ENCODE peak calls at places on chromosomes 16 and 17, in seven cellular contexts. W is HFF-Myc, L is prostate gland, M is HL-60, P is fibroblast of lung, A is tibial nerve, J is uterus. S is an unnamed sample.

GRCh38 chr16:58509256-58510096 is 5.8 kb upstream of the SETD6 start:
- DNase-seq in W (no peak), M (no peak), L (peak), P (no peak), A (no peak), J (no peak), S (no peak)

GRCh38 chr17:1147664-1148063 is 32.1 kb downstream of the ABR start:
- DNase-seq in J (no peak), L (peak), P (peak), A (no peak), M (no peak), W (no peak), S (no peak)

GRCh38 chr16:12412252-12412651 is 391.4 kb downstream of the CPPED1 start:
- DNase-seq in L (no peak), A (no peak), P (no peak), J (no peak), W (no peak), M (no peak), S (no peak)

GRCh38 chr17:19487009-19487600 is 46.5 kb upstream of the SLC47A1 start:
- DNase-seq in A (no peak), L (no peak), M (no peak), P (no peak), W (no peak), J (no peak), S (no peak)

GRCh38 chr17:17495448-17496188 is 577 bp downstream of the RASD1 start:
- DNase-seq in M (no peak), A (no peak), P (peak), L (peak), W (no peak), J (peak), S (no peak)

GRCh38 chr17:75594499-75595283 is 7.1 kb downstream of the MYO15B start:
- DNase-seq in J (no peak), L (no peak), W (no peak), M (no peak), P (no peak), A (no peak), S (no peak)

GRCh38 chr17:49576121-49576905 is 642 bp downstream of the NXPH3 start:
- DNase-seq in M (no peak), A (no peak), J (peak), W (no peak), P (peak), L (no peak), S (peak)

GRCh38 chr16:88435437-88436355 is 17.4 kb upstream of the ZFPM1 start:
- DNase-seq in P (no peak), L (no peak), A (no peak), J (no peak), M (no peak), W (no peak), S (no peak)

GRCh38 chr17:71071837-71072236 is 902.5 kb downstream of the KCNJ2 start:
- DNase-seq in L (no peak), W (peak), A (no peak), J (no peak), M (no peak), P (peak), S (no peak)

GRCh38 chr17:3965123-3965800 is 1.0 kb upstream of the ATP2A3 start:
- DNase-seq in J (no peak), L (peak), P (peak), W (no peak), A (peak), M (no peak), S (peak)

GRCh38 chr16:68272501-68273209 is 8.3 kb downstream of the SLC7A6 start:
- DNase-seq in P (no peak), L (peak), W (no peak), A (no peak), J (no peak), M (no peak), S (no peak)

GRCh38 chr17:74368341-74369152 is 1.2 kb downstream of the GPR142 start:
- DNase-seq in L (peak), A (peak), P (peak), J (peak), M (no peak), W (peak), S (peak)

GRCh38 chr17:60473788-60474187 is 51.5 kb downstream of the CHCT1 start:
- DNase-seq in M (no peak), A (no peak), P (no peak), W (peak), J (no peak), L (no peak), S (no peak)

GRCh38 chr17:7590743-7591142 is 849 bp upstream of the SOX15 start:
- DNase-seq in J (no peak), W (no peak), A (no peak), P (peak), M (no peak), L (no peak), S (no peak)

GRCh38 chr17:37802061-37802460 is 57.2 kb upstream of the HNF1B start:
- DNase-seq in M (no peak), J (no peak), W (no peak), L (no peak), P (peak), A (no peak), S (no peak)

GRCh38 chr17:35167046-35167445 is 19.4 kb downstream of the UNC45B start:
- DNase-seq in J (no peak), W (no peak), L (no peak), P (no peak), M (no peak), A (no peak), S (no peak)

GRCh38 chr17:66098040-66098439 is 93.9 kb downstream of the CEP112 start:
- DNase-seq in L (no peak), P (peak), A (no peak), J (no peak), W (no peak), M (no peak), S (no peak)

GRCh38 chr16:14409563-14409962 is 220.5 kb downstream of the PARN start:
- DNase-seq in L (no peak), J (peak), W (peak), M (no peak), A (peak), P (peak), S (no peak)

GRCh38 chr16:30896203-30896889 is at the start of gene CTF1:
- DNase-seq in P (peak), M (no peak), W (peak), J (peak), A (peak), L (peak), S (peak)

GRCh38 chr17:79862259-79862658 is 23.0 kb upstream of the CBX4 start:
- DNase-seq in P (no peak), J (no peak), A (no peak), L (no peak), M (no peak), W (no peak), S (no peak)

GRCh38 chr16:1959269-1960039 is at the start of gene NDUFB10:
- DNase-seq in P (peak), M (peak), W (peak), J (peak), A (peak), L (peak), S (peak)

GRCh38 chr17:48997827-48998556 is 807 bp downstream of the IGF2BP1 start:
- DNase-seq in W (no peak), A (no peak), L (no peak), M (no peak), J (no peak), P (peak), S (no peak)

GRCh38 chr16:77584205-77584859 is 138.0 kb upstream of the NUDT7 start:
- DNase-seq in W (peak), P (peak), M (peak), L (peak), A (no peak), J (peak), S (no peak)

GRCh38 chr17:78442648-78443128 is 64.2 kb downstream of the PGS1 start:
- DNase-seq in J (peak), L (no peak), P (no peak), A (peak), M (peak), W (no peak), S (peak)

GRCh38 chr17:29613371-29613837 is 9.3 kb downstream of the CORO6 start:
- DNase-seq in A (peak), J (peak), W (no peak), P (peak), M (no peak), L (peak), S (peak)

GRCh38 chr17:41535764-41536481 is 7.8 kb upstream of the KRT19 start:
- DNase-seq in W (no peak), A (no peak), L (peak), M (no peak), J (no peak), P (no peak), S (no peak)

GRCh38 chr17:58153046-58153445 is 4.9 kb downstream of the OR4D1 start:
- DNase-seq in P (no peak), L (no peak), W (no peak), A (no peak), J (no peak), M (no peak), S (no peak)

GRCh38 chr17:5203178-5203907 is 11.7 kb upstream of the ZNF594 start:
- DNase-seq in W (no peak), L (no peak), A (no peak), M (no peak), P (peak), J (no peak), S (no peak)

GRCh38 chr17:74943808-74944522 is 8.3 kb downstream of the OTOP3 start:
- DNase-seq in W (no peak), A (no peak), J (no peak), P (no peak), M (no peak), L (no peak), S (no peak)

GRCh38 chr17:81735181-81736102 is 23.4 kb downstream of the SLC25A10 start:
- DNase-seq in A (no peak), P (peak), J (no peak), W (no peak), M (peak), L (peak), S (no peak)

GRCh38 chr16:27347930-27348685 is 34.3 kb downstream of the IL4R start:
- DNase-seq in M (no peak), A (no peak), J (no peak), P (no peak), L (no peak), W (no peak), S (no peak)

GRCh38 chr16:48537909-48538745 is 71.9 kb downstream of the N4BP1 start:
- DNase-seq in P (no peak), L (peak), W (no peak), J (peak), A (no peak), M (no peak), S (peak)

DNA sequence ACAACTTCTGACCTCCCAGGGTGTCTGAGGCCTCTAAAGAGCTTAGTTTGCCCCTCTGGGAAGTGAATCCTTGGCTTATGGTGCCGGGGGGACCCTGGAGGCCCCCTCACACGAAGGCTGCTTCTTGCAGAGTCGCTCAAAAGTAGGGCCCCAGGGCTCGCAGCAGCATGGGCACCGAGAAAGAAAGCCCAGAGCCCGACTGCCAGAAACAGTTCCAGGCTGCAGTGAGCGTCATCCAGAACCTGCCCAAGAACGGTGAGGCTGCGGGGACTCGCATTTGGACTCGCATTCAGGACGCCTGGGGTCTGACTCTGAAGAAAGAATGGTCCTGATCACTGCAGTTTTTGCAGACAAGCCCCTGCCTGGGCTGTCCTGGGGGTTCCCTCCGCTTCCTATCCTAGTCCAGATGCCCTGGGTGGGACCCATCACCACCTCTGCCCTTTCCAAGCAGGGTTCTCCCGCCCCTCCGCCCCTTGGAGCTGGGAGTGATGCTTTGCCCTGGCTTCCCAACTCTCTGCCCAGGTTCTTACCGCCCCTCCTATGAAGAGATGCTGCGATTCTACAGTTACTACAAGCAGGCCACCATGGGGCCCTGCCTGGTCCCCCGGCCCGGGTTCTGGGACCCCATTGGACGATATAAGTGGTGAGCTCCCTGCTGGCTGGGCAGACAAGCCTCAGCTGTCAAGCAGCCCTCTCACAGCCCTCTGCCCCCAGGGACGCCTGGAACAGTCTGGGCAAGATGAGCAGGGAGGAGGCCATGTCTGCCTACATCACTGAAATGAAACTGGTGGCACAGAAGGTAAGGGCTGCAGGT is 698 bp downstream of the ACBD4 start:
- DNase-seq in A (no peak), L (no peak), P (no peak), W (no peak), M (no peak), J (no peak), S (peak)
- TF ChIP-seq CTCF in A (no peak), L (no peak), P (no peak), W (no peak), M (no peak), J (no peak), S (no peak)

DNA sequence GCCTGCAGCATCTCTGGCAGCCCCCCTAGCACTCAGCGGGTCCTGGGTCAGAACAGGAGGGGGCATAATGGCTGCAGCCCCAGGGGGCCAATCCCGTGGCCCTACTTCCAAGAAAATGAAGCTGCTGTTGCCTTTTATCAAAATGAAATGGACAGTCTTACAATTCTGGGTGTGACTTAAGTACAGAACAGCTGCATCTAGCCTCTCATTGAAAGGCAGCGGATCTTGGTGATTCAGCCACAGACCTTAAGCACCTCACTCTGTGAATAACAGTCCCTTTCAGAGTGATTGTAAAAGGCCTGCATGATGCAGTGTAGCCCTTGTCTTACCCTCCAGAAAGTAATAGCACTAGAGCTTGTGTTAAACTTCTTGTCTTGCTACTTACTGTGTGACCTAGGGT is 11.5 kb upstream of the UMOD start:
- DNase-seq in M (no peak), J (no peak), L (no peak), A (no peak), W (no peak), P (no peak), S (no peak)
- H3K4me3 ChIP-seq in M (no peak), J (no peak), L (no peak), A (no peak), W (no peak), P (no peak), S (no peak)

GRCh38 chr17:2511462-2512369 is at the start of gene METTL16:
- DNase-seq in W (peak), J (peak), M (peak), L (peak), P (peak), A (peak), S (peak)

GRCh38 chr17:2508035-2508434 is 3.7 kb downstream of the METTL16 start:
- DNase-seq in L (no peak), J (no peak), P (no peak), M (no peak), W (no peak), A (no peak), S (no peak)

GRCh38 chr17:2510559-2510958 is 1.1 kb downstream of the METTL16 start:
- DNase-seq in W (no peak), L (no peak), P (no peak), J (no peak), A (no peak), M (no peak), S (no peak)

GRCh38 chr17:2511138-2511461 is 588 bp downstream of the METTL16 start:
- DNase-seq in L (no peak), P (no peak), A (no peak), W (no peak), J (no peak), M (no peak), S (no peak)
- TF ChIP-seq CTCF in L (no peak), P (no peak), A (no peak), W (no peak), J (no peak), M (no peak), S (no peak)

DNA sequence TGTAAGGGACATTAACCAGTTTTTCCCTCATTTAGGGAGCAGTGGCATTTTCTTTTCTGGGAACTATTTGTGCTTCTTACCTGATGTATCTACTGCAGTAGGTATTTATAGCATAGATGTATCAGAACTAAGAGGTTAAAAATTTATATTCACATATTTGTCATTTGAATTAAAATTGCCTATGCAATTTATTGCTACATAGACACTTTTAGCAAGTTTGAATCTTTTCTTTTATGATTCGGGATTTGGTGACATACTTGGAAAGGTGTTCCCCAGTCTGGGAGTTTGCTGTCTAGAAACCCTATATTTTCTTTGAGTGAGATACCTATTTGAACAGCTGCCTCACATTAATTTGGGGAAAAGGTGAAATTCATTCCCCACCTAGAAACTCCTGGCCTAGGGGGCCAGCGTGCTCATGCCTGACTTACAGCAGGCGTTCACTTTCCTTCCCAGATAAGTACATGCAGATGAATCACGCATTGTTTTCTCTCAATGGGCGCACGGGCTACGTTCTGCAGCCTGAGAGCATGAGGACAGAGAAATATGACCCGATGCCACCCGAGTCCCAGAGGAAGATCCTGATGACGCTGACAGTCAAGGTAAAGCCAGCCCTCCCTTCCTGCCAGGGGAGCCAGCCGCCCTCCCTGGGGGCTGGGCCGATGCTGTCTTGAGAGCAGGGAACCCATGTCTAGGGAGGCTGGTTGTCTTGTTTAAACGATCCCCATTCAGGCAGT is 73.8 kb downstream of the SDR42E1 start:
- DNase-seq in J (no peak), M (no peak), P (peak), L (no peak), A (no peak), W (no peak), S (peak)
- H3K4me3 ChIP-seq in J (no peak), M (no peak), P (no peak), L (no peak), A (no peak), W (no peak), S (no peak)

GRCh38 chr16:4316732-4317461 is 1.0 kb downstream of the GLIS2 start:
- DNase-seq in L (no peak), W (no peak), A (no peak), J (no peak), M (no peak), P (no peak), S (peak)

GRCh38 chr16:4314532-4315184 is 1.2 kb upstream of the GLIS2 start:
- DNase-seq in M (no peak), P (peak), J (no peak), W (no peak), A (no peak), L (no peak), S (no peak)

GRCh38 chr16:4316103-4316731 is 350 bp downstream of the GLIS2 start:
- DNase-seq in M (no peak), L (no peak), A (no peak), P (no peak), W (no peak), J (peak), S (no peak)

GRCh38 chr16:4313563-4314531 is 2.0 kb upstream of the GLIS2 start:
- DNase-seq in W (no peak), A (no peak), P (peak), M (no peak), J (no peak), L (no peak), S (no peak)

DNA sequence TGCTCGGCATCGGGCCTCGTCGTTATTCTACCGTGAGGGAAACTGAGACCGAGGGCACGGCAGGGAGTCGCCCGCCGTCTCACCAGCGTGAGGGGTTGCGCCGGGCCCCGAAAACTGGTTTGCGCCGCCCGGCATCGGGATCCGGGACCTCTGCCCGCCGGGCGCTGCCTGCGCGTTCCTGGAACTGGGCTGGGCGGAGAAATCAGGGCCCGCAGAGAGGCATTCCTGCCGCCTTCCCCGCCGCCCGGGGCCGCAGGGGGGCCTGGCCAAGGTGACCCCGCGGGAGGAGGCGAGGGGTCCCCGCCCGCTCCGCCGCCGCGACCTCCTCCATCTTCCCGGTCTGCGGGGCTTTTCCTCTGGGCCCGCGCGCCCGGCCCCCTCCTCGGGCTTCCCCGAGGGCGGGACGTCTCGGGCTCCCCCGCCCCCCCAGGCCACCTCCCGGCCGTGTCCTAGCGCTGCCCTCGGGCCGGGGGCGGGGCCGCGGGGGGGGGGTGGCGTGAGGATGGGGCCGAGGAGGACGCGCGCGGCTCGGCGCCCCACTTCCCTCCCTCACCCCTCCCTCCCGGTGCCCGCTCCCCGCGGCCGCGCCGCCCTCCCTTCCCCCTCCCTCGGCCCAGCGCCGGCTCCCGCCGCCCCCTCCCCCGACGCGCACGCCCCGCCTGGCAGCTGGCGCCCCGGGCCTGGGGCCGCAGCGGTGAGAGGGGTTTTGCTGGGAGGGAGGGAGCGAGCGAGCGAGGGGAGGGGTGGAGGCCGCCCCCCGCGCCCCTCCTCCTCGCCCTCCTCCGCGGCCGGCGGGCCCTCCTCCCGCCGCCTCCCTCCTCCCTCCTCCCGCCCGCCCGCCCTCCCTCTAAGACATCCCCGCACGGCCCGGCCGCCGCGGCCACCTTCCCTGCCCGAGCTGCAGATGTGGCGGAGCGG is at the start of gene GLIS2:
- DNase-seq in J (peak), M (no peak), A (peak), P (peak), W (no peak), L (peak), S (peak)
- TF ChIP-seq CTCF in J (no peak), M (no peak), A (no peak), P (no peak), W (no peak), L (no peak), S (no peak)

DNA sequence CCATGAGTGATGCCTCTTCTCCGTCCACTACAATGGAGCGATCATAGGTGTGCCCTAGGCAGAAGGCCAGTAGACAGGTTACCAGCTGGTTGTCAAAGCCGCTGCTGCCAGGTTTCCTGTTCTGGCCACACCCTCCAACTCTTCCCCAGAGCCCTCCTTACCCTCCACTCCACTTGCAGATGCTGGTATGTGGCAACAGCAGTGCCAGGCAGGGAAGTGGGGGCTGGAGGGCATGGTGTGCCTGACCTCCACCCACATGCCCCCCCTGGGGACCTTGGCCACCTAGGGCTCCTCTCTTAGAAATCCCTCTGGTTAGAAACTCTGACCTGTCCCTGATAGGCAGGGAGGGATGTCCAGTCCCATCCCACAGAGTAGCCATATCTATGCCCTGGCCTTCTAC is 1.5 kb downstream of the RRAD start:
- DNase-seq in M (no peak), L (no peak), J (no peak), W (no peak), P (no peak), A (no peak), S (no peak)
- H3K4me3 ChIP-seq in M (no peak), L (no peak), J (peak), W (no peak), P (peak), A (peak), S (peak)

S was measured in left ventricle myocardium inferior.